ENCODE peak calls at places on chromosome 6, in six cellular contexts. F, B, G, Q, K and I are unnamed samples.

GRCh38 chr6:43386492-43386891 is 17.0 kb upstream of the ZNF318 start:
- DNase-seq in F (no peak), B (peak; percentile 45), G (no peak), Q (no peak), K (no peak), I (peak; percentile 60)

GRCh38 chr6:134316733-134317431 is 1.0 kb downstream of the SGK1 start:
- DNase-seq in F (no peak), B (no peak), G (no peak), Q (no peak), K (no peak), I (no peak)

GRCh38 chr6:162493917-162494316 is 233.6 kb downstream of the PRKN start:
- DNase-seq in F (no peak), B (no peak), G (no peak), Q (no peak), K (no peak), I (no peak)

GRCh38 chr6:83884523-83884922 is 25.0 kb downstream of the CYB5R4 start:
- DNase-seq in F (no peak), B (peak; percentile 63), G (no peak), Q (peak; percentile 45), K (peak; percentile 75), I (peak; percentile 70)

GRCh38 chr6:170080169-170080827 is 210.6 kb downstream of the DLL1 start:
- DNase-seq in F (peak; percentile 78), B (no peak), G (no peak), Q (no peak), K (no peak), I (no peak)

GRCh38 chr6:143753678-143754077 is 75.9 kb downstream of the PHACTR2 start:
- DNase-seq in F (no peak), B (no peak), G (no peak), Q (no peak), K (no peak), I (no peak)

GRCh38 chr6:41705996-41706835 is 29.2 kb downstream of the TFEB start:
- DNase-seq in F (peak; percentile 95), B (peak; percentile 64), G (peak; percentile 18), Q (peak; percentile 86), K (peak; percentile 66), I (peak; percentile 68)

GRCh38 chr6:48826884-48827701 is 636.0 kb downstream of the MMUT start:
- DNase-seq in F (peak; percentile 86), B (peak; percentile 98), G (peak; percentile 5), Q (no peak), K (peak; percentile 89), I (peak; percentile 99)

GRCh38 chr6:45535933-45536332 is 158.2 kb upstream of the SUPT3H start:
- DNase-seq in F (no peak), B (no peak), G (no peak), Q (no peak), K (no peak), I (no peak)

GRCh38 chr6:155498370-155498769 is 42.7 kb upstream of the NOX3 start:
- DNase-seq in F (no peak), B (peak; percentile 54), G (no peak), Q (no peak), K (peak; percentile 39), I (peak; percentile 32)

GRCh38 chr6:148192310-148192709 is 150.3 kb upstream of the SASH1 start:
- DNase-seq in F (no peak), B (peak; percentile 98), G (no peak), Q (no peak), K (no peak), I (peak; percentile 97)

GRCh38 chr6:154579046-154579823 is 68.8 kb upstream of the CNKSR3 start:
- DNase-seq in F (no peak), B (peak; percentile 60), G (no peak), Q (no peak), K (no peak), I (no peak)

GRCh38 chr6:147970970-147971369 is 371.7 kb upstream of the SASH1 start:
- DNase-seq in F (no peak), B (peak; percentile 8), G (no peak), Q (no peak), K (peak; percentile 57), I (no peak)

GRCh38 chr6:1125297-1125696 is 186.6 kb upstream of the FOXQ1 start:
- DNase-seq in F (peak; percentile 60), B (no peak), G (no peak), Q (no peak), K (no peak), I (no peak)

GRCh38 chr6:149317656-149318571 is at the start of gene TAB2:
- DNase-seq in F (peak; percentile 87), B (no peak), G (no peak), Q (peak; percentile 74), K (peak; percentile 47), I (no peak)

GRCh38 chr6:140130074-140130473 is 755.6 kb upstream of the CITED2 start:
- DNase-seq in F (no peak), B (no peak), G (no peak), Q (no peak), K (peak; percentile 2), I (no peak)

GRCh38 chr6:28208180-28208659 is 16.9 kb upstream of the ZSCAN9 start:
- DNase-seq in F (no peak), B (no peak), G (no peak), Q (no peak), K (no peak), I (no peak)

GRCh38 chr6:20657274-20657800 is 123.1 kb downstream of the CDKAL1 start:
- DNase-seq in F (no peak), B (peak; percentile 30), G (no peak), Q (no peak), K (no peak), I (no peak)

GRCh38 chr6:131979515-131980337 is 28.6 kb upstream of the CCN2 start:
- DNase-seq in F (no peak), B (peak; percentile 88), G (no peak), Q (no peak), K (peak; percentile 98), I (peak; percentile 98)

GRCh38 chr6:33417127-33417902 is 592 bp downstream of the CUTA start:
- DNase-seq in F (no peak), B (peak; percentile 89), G (no peak), Q (no peak), K (peak; percentile 81), I (peak; percentile 80)

GRCh38 chr6:2751871-2752270 is 1.1 kb upstream of the MYLK4 start:
- DNase-seq in F (no peak), B (no peak), G (no peak), Q (no peak), K (no peak), I (no peak)

GRCh38 chr6:72770959-72771358 is 149.1 kb downstream of the KCNQ5 start:
- DNase-seq in F (no peak), B (no peak), G (no peak), Q (no peak), K (no peak), I (no peak)

GRCh38 chr6:32847795-32848194 is 3.9 kb upstream of the PSMB8 start:
- DNase-seq in F (peak; percentile 74), B (no peak), G (no peak), Q (no peak), K (no peak), I (no peak)

GRCh38 chr6:33694977-33695376 is 16.5 kb downstream of the UQCC2 start:
- DNase-seq in F (no peak), B (no peak), G (no peak), Q (no peak), K (no peak), I (no peak)

GRCh38 chr6:53398541-53399344 is 50.0 kb upstream of the ELOVL5 start:
- DNase-seq in F (no peak), B (no peak), G (no peak), Q (no peak), K (peak; percentile 39), I (peak; percentile 20)

GRCh38 chr6:14046476-14047068 is 71.0 kb upstream of the CD83 start:
- DNase-seq in F (no peak), B (peak; percentile 61), G (no peak), Q (peak; percentile 66), K (peak; percentile 69), I (peak; percentile 53)

GRCh38 chr6:137001287-137001976 is 43.3 kb downstream of the IL20RA start:
- DNase-seq in F (no peak), B (no peak), G (no peak), Q (no peak), K (no peak), I (no peak)

GRCh38 chr6:12348530-12349511 is 58.7 kb downstream of the EDN1 start:
- DNase-seq in F (no peak), B (peak; percentile 65), G (no peak), Q (no peak), K (peak; percentile 88), I (peak; percentile 68)

GRCh38 chr6:157921685-157922367 is 59.8 kb upstream of the SYNJ2 start:
- DNase-seq in F (no peak), B (peak; percentile 86), G (no peak), Q (no peak), K (no peak), I (peak; percentile 93)

GRCh38 chr6:119720160-119720559 is 370.6 kb upstream of the MAN1A1 start:
- DNase-seq in F (no peak), B (peak; percentile 35), G (no peak), Q (no peak), K (peak; percentile 10), I (peak; percentile 14)

GRCh38 chr6:141252828-141253608 is 879.7 kb upstream of the GJE1 start:
- DNase-seq in F (no peak), B (peak; percentile 52), G (no peak), Q (no peak), K (peak; percentile 61), I (peak; percentile 35)

GRCh38 chr6:10771371-10771894 is 23.8 kb downstream of the TMEM14B start:
- DNase-seq in F (no peak), B (no peak), G (no peak), Q (no peak), K (no peak), I (no peak)

GRCh38 chr6:41379314-41379713 is 43.9 kb downstream of the NCR2 start:
- DNase-seq in F (no peak), B (no peak), G (no peak), Q (no peak), K (no peak), I (no peak)